ENCODE peak calls at places on chromosomes 3 and 15, in four cellular contexts. B is epithelial cell of esophagus, E is tibial artery, F is AG09319. G is an unnamed sample.

GRCh38 chr15:60118564-60119080 is 114.5 kb downstream of the FOXB1 start:
- DNase-seq in B (no peak), F (no peak), E (no peak), G (no peak)

GRCh38 chr15:73800662-73801345 is 47.7 kb upstream of the INSYN1 start:
- DNase-seq in B (peak), E (peak), F (peak), G (peak)

GRCh38 chr3:122816587-122816986 is 21.7 kb downstream of the SLC49A4 start:
- DNase-seq in F (no peak), E (no peak), B (no peak), G (no peak)

GRCh38 chr3:136818191-136818850 is 605 bp upstream of the SLC35G2 start:
- DNase-seq in B (peak), E (peak), F (peak), G (peak)

GRCh38 chr3:157129782-157130137 is 30.2 kb downstream of the CCNL1 start:
- DNase-seq in B (peak), F (no peak), E (no peak), G (no peak)

GRCh38 chr3:49707113-49707480 is 12.4 kb downstream of the AMIGO3 start:
- DNase-seq in F (no peak), B (peak), E (no peak), G (no peak)

GRCh38 chr3:145017959-145018358 is 1046.3 kb downstream of the DIPK2A start:
- DNase-seq in F (no peak), E (no peak), B (no peak), G (no peak)

GRCh38 chr3:52281980-52282801 is 3.7 kb upstream of the WDR82 start:
- DNase-seq in E (no peak), F (no peak), B (no peak), G (no peak)

GRCh38 chr3:54366839-54367238 is 244.5 kb downstream of the CACNA2D3 start:
- DNase-seq in B (no peak), E (no peak), F (no peak), G (no peak)

GRCh38 chr3:194304186-194304917 is 46.8 kb downstream of the CPN2 start:
- DNase-seq in B (no peak), E (peak), F (no peak), G (no peak)

GRCh38 chr15:78301813-78302212 is 2.4 kb upstream of the SKIC8 start:
- DNase-seq in B (no peak), E (no peak), F (no peak), G (no peak)

GRCh38 chr3:108296239-108296638 is at the start of gene HHLA2:
- DNase-seq in F (no peak), E (no peak), B (peak), G (no peak)

GRCh38 chr3:36166477-36166876 is 213.8 kb upstream of the STAC start:
- DNase-seq in B (peak), F (peak), E (no peak), G (no peak)

GRCh38 chr3:170563712-170564423 is 22.0 kb downstream of the SLC7A14 start:
- DNase-seq in E (no peak), F (peak), B (peak), G (no peak)

GRCh38 chr15:67833504-67834248 is 6.2 kb downstream of the RNU6-1 start:
- DNase-seq in B (peak), E (peak), F (no peak), G (peak)

GRCh38 chr3:160265088-160265487 is 39.9 kb downstream of the C3orf80 start:
- DNase-seq in F (no peak), E (no peak), B (no peak), G (no peak)

GRCh38 chr3:168981396-168981795 is 682.1 kb downstream of the MECOM start:
- DNase-seq in F (no peak), B (peak), E (no peak), G (no peak)

GRCh38 chr3:165459924-165460540 is 263.8 kb upstream of the SLITRK3 start:
- DNase-seq in F (no peak), B (peak), E (no peak), G (no peak)

GRCh38 chr3:125059488-125060245 is 3.9 kb upstream of the HEG1 start:
- DNase-seq in F (no peak), B (no peak), E (no peak), G (no peak)
- TF ChIP-seq CTCF in F (no peak), B (no peak), E (no peak), G (no peak)

GRCh38 chr15:34795267-34796081 is at the start of gene ACTC1:
- DNase-seq in E (peak), F (no peak), B (peak), G (peak)
- TF ChIP-seq CTCF in E (no peak), F (peak), B (no peak), G (no peak)

DNA sequence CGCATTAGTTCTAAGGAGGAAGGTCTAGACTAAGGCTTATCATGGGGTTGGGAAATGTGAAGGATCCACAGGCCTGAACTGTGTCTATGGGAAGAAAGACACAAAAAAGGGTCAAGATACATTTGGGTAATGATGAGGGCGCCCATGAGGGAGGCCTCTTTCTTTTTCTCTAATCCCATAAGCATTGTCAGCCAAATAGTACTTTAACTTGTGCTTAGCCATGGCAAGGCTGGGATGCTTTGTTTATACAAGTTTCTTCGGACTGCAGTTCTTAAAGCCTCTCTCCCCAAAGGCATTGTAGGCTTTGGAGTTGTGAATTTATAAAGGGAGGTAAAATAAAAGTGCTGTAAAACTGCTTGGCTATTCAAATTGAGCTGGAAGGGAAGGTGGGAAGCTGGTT is 23.4 kb downstream of the ARMC8 start:
- DNase-seq in F (no peak), E (no peak), B (no peak), G (no peak)
- TF ChIP-seq CTCF in F (no peak), E (no peak), B (no peak), G (no peak)

DNA sequence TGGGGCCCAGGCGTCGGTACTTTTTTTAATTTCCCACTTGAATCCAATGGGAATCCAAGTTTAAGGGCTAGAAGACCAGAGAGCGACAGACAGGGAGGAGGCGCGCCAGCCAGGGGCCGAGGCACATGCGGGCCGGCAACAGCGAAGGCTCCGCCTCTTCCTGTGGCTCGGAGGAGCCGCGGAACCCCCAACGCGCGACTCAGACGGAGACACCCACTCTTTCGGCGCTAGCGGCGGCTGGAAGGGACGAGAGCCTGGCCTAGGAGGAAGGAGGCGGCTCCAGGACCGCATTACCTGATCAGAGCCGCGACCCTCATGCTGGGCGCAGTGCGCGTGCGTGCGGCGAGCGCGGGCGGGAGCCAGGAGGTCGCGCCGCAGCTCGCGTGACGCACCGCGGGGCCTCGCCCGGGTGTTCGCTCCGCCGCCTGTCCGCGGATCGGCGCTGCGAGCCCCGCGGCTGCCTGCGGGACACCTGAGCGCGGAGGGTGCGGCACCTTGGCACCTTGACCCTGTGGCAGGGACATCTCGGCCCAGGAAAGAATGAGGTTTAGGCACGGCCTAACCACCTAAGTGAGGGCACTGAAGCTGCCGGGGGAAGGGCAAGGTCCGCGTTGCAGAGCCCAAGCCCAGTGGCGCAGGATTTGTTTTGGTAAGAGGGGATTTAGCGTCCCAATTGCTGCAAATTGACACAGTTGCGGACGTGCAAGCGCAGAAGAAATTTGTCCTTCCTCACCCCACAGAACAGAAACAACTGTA is at the start of gene DPH6:
- DNase-seq in F (no peak), B (peak), E (peak), G (peak)
- TF ChIP-seq CTCF in F (no peak), B (no peak), E (no peak), G (peak)

DNA sequence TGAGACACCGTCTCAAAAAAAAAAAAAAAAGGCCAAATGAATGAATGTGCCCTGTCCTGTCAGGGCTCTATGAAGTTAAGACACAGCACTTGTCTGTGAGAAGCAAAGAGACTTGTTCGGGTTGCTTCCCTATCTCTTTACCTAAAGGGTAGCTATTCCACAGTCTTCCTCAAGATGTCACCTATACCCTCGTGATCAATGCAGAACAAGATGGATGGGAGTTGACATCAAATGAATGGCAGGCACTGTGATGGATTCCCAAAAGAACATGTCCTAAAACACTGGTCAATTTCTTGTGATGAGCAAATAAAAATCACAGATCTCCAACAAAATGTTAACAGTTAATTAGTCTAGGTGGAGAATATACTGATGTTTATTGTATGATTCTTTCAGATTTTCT is 9.5 kb downstream of the TADA3 start:
- DNase-seq in B (no peak), E (no peak), F (no peak), G (no peak)
- TF ChIP-seq CTCF in B (peak), E (no peak), F (no peak), G (no peak)

GRCh38 chr15:55196011-55196410 is 730 bp downstream of the RSL24D1 start:
- DNase-seq in B (peak), F (no peak), E (no peak), G (no peak)
- TF ChIP-seq CTCF in B (no peak), F (no peak), E (no peak), G (no peak)

GRCh38 chr3:86175593-86175992 is 815.4 kb downstream of the VGLL3 start:
- DNase-seq in F (no peak), B (no peak), E (no peak), G (no peak)

GRCh38 chr3:86178095-86178494 is 812.9 kb downstream of the VGLL3 start:
- DNase-seq in F (no peak), B (no peak), E (no peak), G (no peak)

GRCh38 chr3:86175051-86175536 is 815.9 kb downstream of the VGLL3 start:
- DNase-seq in B (no peak), F (no peak), E (no peak), G (no peak)

GRCh38 chr3:86180696-86181095 is 810.3 kb downstream of the VGLL3 start:
- DNase-seq in B (peak), E (no peak), F (no peak), G (no peak)
- TF ChIP-seq CTCF in B (peak), E (no peak), F (no peak), G (no peak)

GRCh38 chr3:69161587-69162196 is 39.3 kb upstream of the LMOD3 start:
- DNase-seq in B (peak), E (no peak), F (peak), G (no peak)
- TF ChIP-seq CTCF in B (peak), E (peak), F (peak), G (peak)